ENCODE peak calls at places on chromosome 19, in seven cellular contexts. One of them, this sample, is unnamed.

GRCh38 chr19:37706052-37706605 is 13.4 kb downstream of the ZNF607 start:
- DNase-seq in AG04450: no peak
- DNase-seq in bronchial epithelial cell: no peak
- DNase-seq in mesothelial cell of epicardium: no peak
- DNase-seq in PC-9: no peak
- DNase-seq in glutamatergic neuron: no peak
- DNase-seq in psoas muscle: no peak
- DNase-seq in this sample: no peak

GRCh38 chr19:35845215-35846037 is 6.9 kb downstream of the NPHS1 start:
- DNase-seq in glutamatergic neuron: peak
- DNase-seq in psoas muscle: no peak
- DNase-seq in PC-9: no peak
- DNase-seq in AG04450: no peak
- DNase-seq in bronchial epithelial cell: peak
- DNase-seq in mesothelial cell of epicardium: no peak
- DNase-seq in this sample: no peak

GRCh38 chr19:18156841-18157464 is 4.0 kb downstream of the PIK3R2 start:
- DNase-seq in bronchial epithelial cell: peak
- DNase-seq in AG04450: peak
- DNase-seq in PC-9: no peak
- DNase-seq in mesothelial cell of epicardium: peak
- DNase-seq in glutamatergic neuron: no peak
- DNase-seq in psoas muscle: peak
- DNase-seq in this sample: no peak

GRCh38 chr19:44496711-44497110 is 3.6 kb downstream of the ZNF180 start:
- DNase-seq in bronchial epithelial cell: no peak
- DNase-seq in glutamatergic neuron: no peak
- DNase-seq in AG04450: no peak
- DNase-seq in PC-9: no peak
- DNase-seq in mesothelial cell of epicardium: no peak
- DNase-seq in psoas muscle: no peak
- DNase-seq in this sample: no peak

GRCh38 chr19:20357921-20358320 is 190.9 kb downstream of the ZNF486 start:
- DNase-seq in AG04450: no peak
- DNase-seq in bronchial epithelial cell: no peak
- DNase-seq in mesothelial cell of epicardium: no peak
- DNase-seq in PC-9: no peak
- DNase-seq in psoas muscle: no peak
- DNase-seq in glutamatergic neuron: no peak
- DNase-seq in this sample: no peak

GRCh38 chr19:23801798-23802197 is 43.1 kb upstream of the ZNF681 start:
- DNase-seq in AG04450: no peak
- DNase-seq in psoas muscle: no peak
- DNase-seq in glutamatergic neuron: no peak
- DNase-seq in bronchial epithelial cell: no peak
- DNase-seq in PC-9: no peak
- DNase-seq in mesothelial cell of epicardium: no peak
- DNase-seq in this sample: no peak

GRCh38 chr19:44512326-44513298 is 12.3 kb upstream of the ZNF180 start:
- DNase-seq in psoas muscle: no peak
- DNase-seq in glutamatergic neuron: peak
- DNase-seq in bronchial epithelial cell: peak
- DNase-seq in AG04450: peak
- DNase-seq in mesothelial cell of epicardium: peak
- DNase-seq in PC-9: peak
- DNase-seq in this sample: no peak

GRCh38 chr19:14061751-14062557 is at the start of gene PALM3:
- DNase-seq in AG04450: no peak
- DNase-seq in glutamatergic neuron: no peak
- DNase-seq in PC-9: peak
- DNase-seq in bronchial epithelial cell: no peak
- DNase-seq in psoas muscle: no peak
- DNase-seq in mesothelial cell of epicardium: no peak
- DNase-seq in this sample: no peak

GRCh38 chr19:58570770-58571574 is 2.2 kb downstream of the MZF1 start:
- DNase-seq in psoas muscle: no peak
- DNase-seq in PC-9: no peak
- DNase-seq in bronchial epithelial cell: no peak
- DNase-seq in AG04450: no peak
- DNase-seq in mesothelial cell of epicardium: no peak
- DNase-seq in glutamatergic neuron: no peak
- DNase-seq in this sample: no peak
- TF ChIP-seq CTCF in psoas muscle: no peak
- TF ChIP-seq CTCF in PC-9: no peak
- TF ChIP-seq CTCF in bronchial epithelial cell: no peak
- TF ChIP-seq CTCF in AG04450: no peak
- TF ChIP-seq CTCF in mesothelial cell of epicardium: no peak
- TF ChIP-seq CTCF in glutamatergic neuron: no peak
- TF ChIP-seq CTCF in this sample: no peak

GRCh38 chr19:28532765-28533341 is 680.1 kb downstream of the UQCRFS1 start:
- DNase-seq in psoas muscle: no peak
- DNase-seq in glutamatergic neuron: no peak
- DNase-seq in mesothelial cell of epicardium: no peak
- DNase-seq in AG04450: no peak
- DNase-seq in bronchial epithelial cell: no peak
- DNase-seq in PC-9: no peak
- DNase-seq in this sample: no peak

GRCh38 chr19:28526042-28526441 is 686.9 kb downstream of the UQCRFS1 start:
- DNase-seq in psoas muscle: no peak
- DNase-seq in PC-9: no peak
- DNase-seq in AG04450: no peak
- DNase-seq in mesothelial cell of epicardium: no peak
- DNase-seq in glutamatergic neuron: no peak
- DNase-seq in bronchial epithelial cell: no peak
- DNase-seq in this sample: no peak

GRCh38 chr19:28534740-28535351 is 678.1 kb downstream of the UQCRFS1 start:
- DNase-seq in bronchial epithelial cell: no peak
- DNase-seq in psoas muscle: no peak
- DNase-seq in mesothelial cell of epicardium: no peak
- DNase-seq in PC-9: no peak
- DNase-seq in AG04450: no peak
- DNase-seq in glutamatergic neuron: no peak
- DNase-seq in this sample: no peak

GRCh38 chr19:28531979-28532378 is 681.0 kb downstream of the UQCRFS1 start:
- DNase-seq in AG04450: no peak
- DNase-seq in glutamatergic neuron: no peak
- DNase-seq in PC-9: no peak
- DNase-seq in psoas muscle: no peak
- DNase-seq in bronchial epithelial cell: no peak
- DNase-seq in mesothelial cell of epicardium: no peak
- DNase-seq in this sample: no peak

GRCh38 chr19:28530406-28531035 is 682.4 kb downstream of the UQCRFS1 start:
- DNase-seq in glutamatergic neuron: no peak
- DNase-seq in AG04450: no peak
- DNase-seq in mesothelial cell of epicardium: no peak
- DNase-seq in bronchial epithelial cell: no peak
- DNase-seq in PC-9: no peak
- DNase-seq in psoas muscle: no peak
- DNase-seq in this sample: no peak
- TF ChIP-seq CTCF in glutamatergic neuron: no peak
- TF ChIP-seq CTCF in AG04450: no peak
- TF ChIP-seq CTCF in mesothelial cell of epicardium: no peak
- TF ChIP-seq CTCF in bronchial epithelial cell: no peak
- TF ChIP-seq CTCF in PC-9: no peak
- TF ChIP-seq CTCF in psoas muscle: no peak
- TF ChIP-seq CTCF in this sample: no peak

GRCh38 chr19:49469828-49470614 is 4.0 kb upstream of the FLT3LG start:
- DNase-seq in glutamatergic neuron: peak
- DNase-seq in PC-9: no peak
- DNase-seq in psoas muscle: peak
- DNase-seq in AG04450: no peak
- DNase-seq in bronchial epithelial cell: no peak
- DNase-seq in mesothelial cell of epicardium: no peak
- DNase-seq in this sample: peak
- TF ChIP-seq CTCF in glutamatergic neuron: no peak
- TF ChIP-seq CTCF in PC-9: no peak
- TF ChIP-seq CTCF in psoas muscle: no peak
- TF ChIP-seq CTCF in AG04450: peak
- TF ChIP-seq CTCF in bronchial epithelial cell: peak
- TF ChIP-seq CTCF in mesothelial cell of epicardium: no peak
- TF ChIP-seq CTCF in this sample: peak

DNA sequence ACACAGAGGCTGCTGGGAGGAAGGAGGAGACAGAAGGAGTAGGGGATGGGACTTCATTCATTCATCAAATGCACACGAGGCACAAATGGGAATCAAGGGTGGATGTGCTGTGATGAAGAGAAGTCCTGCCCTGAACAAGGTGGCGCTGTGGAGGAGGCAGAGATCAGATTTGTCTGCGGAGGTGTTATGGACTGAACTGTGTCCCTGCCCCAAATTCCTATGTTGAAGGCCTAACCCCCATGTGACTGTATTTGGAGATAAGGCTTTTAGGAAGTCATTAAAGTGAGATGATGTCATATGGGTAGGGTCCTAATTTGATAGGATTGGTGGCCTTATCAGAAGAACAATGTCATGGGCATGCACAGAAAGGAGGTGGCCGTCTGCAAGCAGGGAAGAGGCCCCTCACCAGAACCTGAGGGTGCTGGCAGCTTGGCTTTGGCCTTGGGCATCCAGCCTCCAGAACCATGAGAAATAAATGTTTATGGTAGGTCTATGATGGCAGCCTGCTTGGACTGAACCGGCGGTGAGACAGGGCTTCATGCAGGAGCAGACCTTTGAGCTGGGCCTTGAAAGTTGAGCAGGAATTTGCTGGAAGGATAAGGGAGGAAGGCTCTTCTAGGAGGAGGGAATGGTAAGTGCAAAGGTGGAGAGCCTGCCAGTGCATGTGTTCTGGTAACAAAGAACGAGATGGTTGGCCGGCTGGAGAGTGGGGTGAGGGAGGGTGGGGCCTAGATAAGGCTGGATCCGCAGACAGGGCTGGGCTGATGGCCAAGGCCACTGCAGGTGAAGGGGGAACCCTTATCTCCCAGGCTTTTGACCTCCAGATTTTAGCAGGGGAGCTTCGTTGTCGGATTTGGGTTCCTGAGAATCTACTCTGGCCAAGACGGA is 2.7 kb upstream of the CEBPA start:
- DNase-seq in mesothelial cell of epicardium: no peak
- DNase-seq in bronchial epithelial cell: no peak
- DNase-seq in AG04450: no peak
- DNase-seq in glutamatergic neuron: no peak
- DNase-seq in psoas muscle: no peak
- DNase-seq in PC-9: no peak
- DNase-seq in this sample: peak
- TF ChIP-seq CTCF in mesothelial cell of epicardium: no peak
- TF ChIP-seq CTCF in bronchial epithelial cell: peak
- TF ChIP-seq CTCF in AG04450: no peak
- TF ChIP-seq CTCF in glutamatergic neuron: no peak
- TF ChIP-seq CTCF in psoas muscle: no peak
- TF ChIP-seq CTCF in PC-9: no peak
- TF ChIP-seq CTCF in this sample: no peak

GRCh38 chr19:29015569-29015968 is 197.4 kb downstream of the UQCRFS1 start:
- DNase-seq in PC-9: no peak
- DNase-seq in psoas muscle: no peak
- DNase-seq in glutamatergic neuron: no peak
- DNase-seq in bronchial epithelial cell: no peak
- DNase-seq in mesothelial cell of epicardium: no peak
- DNase-seq in AG04450: no peak
- DNase-seq in this sample: no peak

GRCh38 chr19:29013988-29014387 is 199.0 kb downstream of the UQCRFS1 start:
- DNase-seq in psoas muscle: no peak
- DNase-seq in PC-9: no peak
- DNase-seq in mesothelial cell of epicardium: no peak
- DNase-seq in AG04450: no peak
- DNase-seq in glutamatergic neuron: no peak
- DNase-seq in bronchial epithelial cell: no peak
- DNase-seq in this sample: no peak

GRCh38 chr19:29013325-29013724 is 199.6 kb downstream of the UQCRFS1 start:
- DNase-seq in PC-9: no peak
- DNase-seq in AG04450: no peak
- DNase-seq in glutamatergic neuron: no peak
- DNase-seq in psoas muscle: no peak
- DNase-seq in mesothelial cell of epicardium: no peak
- DNase-seq in bronchial epithelial cell: no peak
- DNase-seq in this sample: no peak

GRCh38 chr19:29016353-29016752 is 196.6 kb downstream of the UQCRFS1 start:
- DNase-seq in psoas muscle: no peak
- DNase-seq in bronchial epithelial cell: no peak
- DNase-seq in PC-9: no peak
- DNase-seq in AG04450: no peak
- DNase-seq in glutamatergic neuron: no peak
- DNase-seq in mesothelial cell of epicardium: no peak
- DNase-seq in this sample: no peak

GRCh38 chr19:29014857-29015436 is 198.0 kb downstream of the UQCRFS1 start:
- DNase-seq in mesothelial cell of epicardium: no peak
- DNase-seq in glutamatergic neuron: no peak
- DNase-seq in bronchial epithelial cell: no peak
- DNase-seq in PC-9: no peak
- DNase-seq in psoas muscle: no peak
- DNase-seq in AG04450: no peak
- DNase-seq in this sample: no peak
- TF ChIP-seq CTCF in mesothelial cell of epicardium: no peak
- TF ChIP-seq CTCF in glutamatergic neuron: no peak
- TF ChIP-seq CTCF in bronchial epithelial cell: no peak
- TF ChIP-seq CTCF in PC-9: no peak
- TF ChIP-seq CTCF in psoas muscle: no peak
- TF ChIP-seq CTCF in AG04450: no peak
- TF ChIP-seq CTCF in this sample: no peak

DNA sequence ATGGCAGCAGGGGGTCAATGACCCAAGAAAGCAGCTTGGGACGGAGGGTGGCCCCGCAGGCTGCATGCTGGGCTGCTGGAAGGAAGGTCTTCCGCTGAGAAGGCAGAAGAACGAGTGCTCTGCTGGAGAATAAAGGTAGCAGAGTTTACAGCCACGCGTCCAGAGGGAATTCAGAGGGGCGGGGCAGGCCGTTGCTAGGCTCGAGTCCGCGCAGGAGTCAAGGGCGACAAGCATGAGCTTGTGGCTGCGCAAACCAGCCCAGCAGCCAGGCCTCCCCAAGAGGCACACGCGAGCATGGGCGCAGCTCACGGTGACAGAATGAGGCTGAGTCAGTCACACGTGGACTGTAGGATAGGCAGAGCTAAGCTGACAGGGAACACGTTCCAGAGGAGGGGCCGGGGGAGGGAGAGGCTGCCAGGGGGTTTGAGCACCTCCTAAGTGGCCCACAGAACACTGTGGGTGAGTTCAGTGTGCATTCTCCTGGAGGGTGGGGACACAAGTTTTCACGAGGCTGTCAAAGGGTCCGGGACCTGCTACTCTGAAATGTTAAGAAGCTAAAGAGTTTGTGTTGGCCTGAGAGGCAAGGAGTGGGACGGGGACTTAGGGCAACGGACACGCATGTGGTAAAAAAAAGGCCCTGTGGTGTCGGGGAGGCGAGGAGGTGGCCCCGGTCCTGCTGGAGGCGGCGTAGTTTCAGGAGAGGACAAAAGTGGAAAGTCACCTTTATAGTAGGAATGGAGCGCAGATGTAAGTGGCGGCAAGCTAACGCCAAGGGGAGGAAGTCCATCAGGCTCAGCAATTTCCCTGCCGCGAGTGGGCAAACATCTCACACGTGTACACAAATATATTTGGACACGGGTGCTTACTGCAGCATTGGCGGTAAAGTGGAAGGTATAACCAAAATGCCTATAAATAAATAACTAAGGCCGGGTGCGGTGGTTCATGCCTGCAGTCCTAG is 17.7 kb downstream of the RFX2 start:
- DNase-seq in bronchial epithelial cell: peak
- DNase-seq in PC-9: peak
- DNase-seq in mesothelial cell of epicardium: peak
- DNase-seq in AG04450: no peak
- DNase-seq in psoas muscle: peak
- DNase-seq in glutamatergic neuron: peak
- DNase-seq in this sample: no peak
- TF ChIP-seq CTCF in bronchial epithelial cell: peak
- TF ChIP-seq CTCF in PC-9: no peak
- TF ChIP-seq CTCF in mesothelial cell of epicardium: no peak
- TF ChIP-seq CTCF in AG04450: peak
- TF ChIP-seq CTCF in psoas muscle: no peak
- TF ChIP-seq CTCF in glutamatergic neuron: no peak
- TF ChIP-seq CTCF in this sample: no peak